ENCODE peak calls at places on chromosomes 11 and 22, in five cellular contexts. One of them, this sample, is unnamed.

GRCh38 chr22:32097018-32097417 is 54.0 kb downstream of the SLC5A1 start:
- DNase-seq in RWPE1: no peak
- DNase-seq in dermis blood vessel endothelial cell: no peak
- DNase-seq in substantia nigra: no peak
- DNase-seq in iris pigment epithelial cell: no peak
- DNase-seq in this sample: no peak

GRCh38 chr22:37545703-37546435 is 14.4 kb upstream of the CDC42EP1 start:
- DNase-seq in RWPE1: peak
- DNase-seq in dermis blood vessel endothelial cell: peak
- DNase-seq in substantia nigra: peak
- DNase-seq in iris pigment epithelial cell: peak
- DNase-seq in this sample: peak

GRCh38 chr11:13984616-13985474 is 22.3 kb downstream of the SPON1 start:
- DNase-seq in RWPE1: no peak
- DNase-seq in dermis blood vessel endothelial cell: no peak
- DNase-seq in substantia nigra: no peak
- DNase-seq in iris pigment epithelial cell: peak
- DNase-seq in this sample: no peak

GRCh38 chr11:134343646-134344045 is 11.9 kb downstream of the GLB1L2 start:
- DNase-seq in RWPE1: no peak
- DNase-seq in dermis blood vessel endothelial cell: no peak
- DNase-seq in substantia nigra: no peak
- DNase-seq in iris pigment epithelial cell: no peak
- DNase-seq in this sample: no peak

GRCh38 chr11:116606060-116606459 is 166.7 kb downstream of the BUD13 start:
- DNase-seq in RWPE1: no peak
- DNase-seq in dermis blood vessel endothelial cell: no peak
- DNase-seq in substantia nigra: no peak
- DNase-seq in iris pigment epithelial cell: no peak
- DNase-seq in this sample: no peak

GRCh38 chr22:41596776-41597634 is 7.4 kb upstream of the PMM1 start:
- DNase-seq in RWPE1: no peak
- DNase-seq in dermis blood vessel endothelial cell: peak
- DNase-seq in substantia nigra: peak
- DNase-seq in iris pigment epithelial cell: peak
- DNase-seq in this sample: peak

GRCh38 chr11:102177974-102178631 is 67.9 kb downstream of the YAP1 start:
- DNase-seq in RWPE1: peak
- DNase-seq in dermis blood vessel endothelial cell: peak
- DNase-seq in substantia nigra: no peak
- DNase-seq in iris pigment epithelial cell: peak
- DNase-seq in this sample: no peak

GRCh38 chr22:41367680-41368542 is 13.8 kb upstream of the TEF start:
- DNase-seq in RWPE1: no peak
- DNase-seq in dermis blood vessel endothelial cell: no peak
- DNase-seq in substantia nigra: peak
- DNase-seq in iris pigment epithelial cell: peak
- DNase-seq in this sample: peak

GRCh38 chr11:56783448-56784041 is 35.0 kb upstream of the OR9G4 start:
- DNase-seq in RWPE1: peak
- DNase-seq in dermis blood vessel endothelial cell: peak
- DNase-seq in substantia nigra: no peak
- DNase-seq in iris pigment epithelial cell: peak
- DNase-seq in this sample: peak

GRCh38 chr22:39214383-39215069 is 30.3 kb downstream of the PDGFB start:
- DNase-seq in RWPE1: peak
- DNase-seq in dermis blood vessel endothelial cell: peak
- DNase-seq in substantia nigra: no peak
- DNase-seq in iris pigment epithelial cell: peak
- DNase-seq in this sample: no peak

GRCh38 chr11:120039031-120039430 is 98.9 kb downstream of the TRIM29 start:
- DNase-seq in RWPE1: no peak
- DNase-seq in dermis blood vessel endothelial cell: no peak
- DNase-seq in substantia nigra: no peak
- DNase-seq in iris pigment epithelial cell: no peak
- DNase-seq in this sample: no peak

GRCh38 chr22:46673677-46674236 is 53.6 kb downstream of the GRAMD4 start:
- DNase-seq in RWPE1: no peak
- DNase-seq in dermis blood vessel endothelial cell: no peak
- DNase-seq in substantia nigra: no peak
- DNase-seq in iris pigment epithelial cell: no peak
- DNase-seq in this sample: no peak

This sample was measured in globus pallidus.